ENCODE peak calls at places on chromosome 2, in eight cellular contexts. P is neuronal stem cell; Q is stimulated activated CD4-positive, alpha-beta T cell treated with anti-CD3 and anti-CD28 coated beads, Interleukin-1b, Interleukin-23, amount 100 ng/mL, for 4 hours; V is glomerular endothelial cell; J is Calu3; D is lower leg skin; W is small intestine; S is GM03348. Z is an unnamed sample.

GRCh38 chr2:226743911-226744310 is 55.7 kb downstream of the IRS1 start:
- DNase-seq in P (no peak), Q (no peak), V (no peak), J (no peak), D (no peak), W (no peak), S (no peak), Z (no peak)

GRCh38 chr2:55672630-55673029 is 21.0 kb downstream of the PNPT1 start:
- DNase-seq in P (no peak), Q (no peak), V (no peak), J (no peak), D (no peak), W (no peak), S (peak), Z (no peak)

GRCh38 chr2:138059487-138059886 is 95.2 kb downstream of the HNMT start:
- DNase-seq in P (no peak), Q (no peak), V (no peak), J (no peak), D (no peak), W (no peak), S (no peak), Z (no peak)

GRCh38 chr2:201654611-201655384 is 11.5 kb upstream of the TMEM237 start:
- DNase-seq in P (no peak), Q (no peak), V (no peak), J (no peak), D (no peak), W (no peak), S (peak), Z (no peak)

GRCh38 chr2:152648336-152648735 is 68.9 kb downstream of the PRPF40A start:
- DNase-seq in P (no peak), Q (no peak), V (no peak), J (no peak), D (no peak), W (peak), S (peak), Z (no peak)

GRCh38 chr2:238754259-238754658 is 93.6 kb upstream of the TWIST2 start:
- DNase-seq in P (no peak), Q (no peak), V (no peak), J (no peak), D (no peak), W (no peak), S (no peak), Z (no peak)

GRCh38 chr2:172461591-172462392 is 34.4 kb downstream of the ITGA6 start:
- DNase-seq in P (peak), Q (peak), V (no peak), J (peak), D (peak), W (peak), S (peak), Z (no peak)

GRCh38 chr2:218285604-218286003 is 6.7 kb downstream of the TMBIM1 start:
- DNase-seq in P (no peak), Q (no peak), V (no peak), J (no peak), D (no peak), W (no peak), S (peak), Z (no peak)